ENCODE peak calls at places on chromosomes 2 and 18, in five cellular contexts. N, M, U, X and J are unnamed samples.

GRCh38 chr2:237892478-237892877 is 33.1 kb downstream of the RAMP1 start:
- DNase-seq in U (peak; percentile 15), M (no peak), X (no peak), N (no peak), J (no peak)

GRCh38 chr18:3682061-3682460 is 232.1 kb downstream of the TGIF1 start:
- DNase-seq in N (no peak), X (no peak), U (no peak), M (no peak), J (no peak)

GRCh38 chr2:8135051-8135675 is 546.7 kb upstream of the ID2 start:
- DNase-seq in U (no peak), N (no peak), M (no peak), X (no peak), J (no peak)

GRCh38 chr2:200310545-200310971 is 4.1 kb downstream of the SPATS2L start:
- DNase-seq in U (no peak), N (no peak), X (no peak), M (no peak), J (peak; percentile 59)

GRCh38 chr2:241974851-241975592 is 105.5 kb downstream of the RTP5 start:
- DNase-seq in X (no peak), U (no peak), N (no peak), M (no peak), J (no peak)

GRCh38 chr2:215997219-215997618 is 16.1 kb downstream of the MREG start:
- DNase-seq in M (no peak), U (no peak), X (no peak), N (no peak), J (no peak)

GRCh38 chr18:36518839-36519238 is 221.3 kb downstream of the FHOD3 start:
- DNase-seq in U (no peak), N (no peak), M (no peak), X (no peak), J (no peak)

GRCh38 chr2:106581755-106582430 is 94.7 kb downstream of the CD8B2 start:
- DNase-seq in U (no peak), N (peak; percentile 39), X (peak; percentile 51), M (peak; percentile 83), J (peak; percentile 55)

GRCh38 chr18:42893991-42894390 is 221.5 kb downstream of the RIT2 start:
- DNase-seq in X (no peak), N (no peak), M (no peak), U (no peak), J (no peak)

GRCh38 chr2:172710584-172711024 is 25.0 kb upstream of the RAPGEF4 start:
- DNase-seq in M (peak; percentile 67), X (peak; percentile 25), N (peak; percentile 37), U (no peak), J (peak; percentile 62)

GRCh38 chr2:108492364-108492763 is 41.9 kb upstream of the LIMS1 start:
- DNase-seq in N (no peak), M (no peak), U (no peak), X (peak; percentile 42), J (no peak)

GRCh38 chr2:148531175-148532048 is 113.1 kb upstream of the EPC2 start:
- DNase-seq in N (no peak), U (no peak), M (no peak), X (no peak), J (peak; percentile 12)

GRCh38 chr18:37385846-37386435 is 179.7 kb downstream of the CELF4 start:
- DNase-seq in U (no peak), X (peak; percentile 13), N (no peak), M (peak; percentile 52), J (peak; percentile 70)

GRCh38 chr2:71634571-71634970 is 181.2 kb downstream of the DYSF start:
- DNase-seq in M (no peak), N (no peak), U (no peak), X (no peak), J (no peak)

GRCh38 chr2:12701786-12702660 is 14.7 kb upstream of the TRIB2 start:
- DNase-seq in X (no peak), N (no peak), U (no peak), M (no peak), J (no peak)

GRCh38 chr18:53796042-53796729 is 428.3 kb downstream of the MBD2 start:
- DNase-seq in M (no peak), N (no peak), X (peak; percentile 1), U (peak; percentile 70), J (no peak)

GRCh38 chr18:26536032-26536431 is 12.3 kb downstream of the KCTD1 start:
- DNase-seq in U (no peak), N (no peak), X (no peak), M (no peak), J (no peak)

GRCh38 chr2:138831691-138832090 is 51.5 kb upstream of the NXPH2 start:
- DNase-seq in M (no peak), U (no peak), X (no peak), N (no peak), J (no peak)

GRCh38 chr18:59109375-59109774 is 30.3 kb upstream of the SEC11C start:
- DNase-seq in U (no peak), X (no peak), N (no peak), M (peak; percentile 57), J (no peak)

GRCh38 chr2:46548521-46549144 is 69.3 kb downstream of the TMEM247 start:
- DNase-seq in N (no peak), M (no peak), X (no peak), U (no peak), J (no peak)

GRCh38 chr2:67840460-67841068 is 222.2 kb downstream of the C1D start:
- DNase-seq in X (peak; percentile 43), M (peak; percentile 73), N (peak; percentile 61), U (no peak), J (peak; percentile 76)

GRCh38 chr2:220143336-220143735 is 515.9 kb downstream of the SLC4A3 start:
- DNase-seq in U (no peak), N (no peak), X (peak; percentile 37), M (no peak), J (no peak)

GRCh38 chr2:84879595-84880394 is 1.1 kb downstream of the TRABD2A start:
- DNase-seq in X (no peak), U (no peak), N (no peak), M (no peak), J (peak; percentile 63)

GRCh38 chr2:66235408-66235807 is 199.5 kb upstream of the MEIS1 start:
- DNase-seq in X (no peak), M (no peak), U (no peak), N (no peak), J (no peak)

GRCh38 chr18:60112369-60112768 is 212.6 kb downstream of the PMAIP1 start:
- DNase-seq in X (no peak), N (no peak), U (no peak), M (no peak), J (no peak)

GRCh38 chr18:32770181-32770650 is 2.6 kb downstream of the KLHL14 start:
- DNase-seq in N (no peak), X (peak; percentile 23), U (no peak), M (peak; percentile 59), J (no peak)

GRCh38 chr2:45370367-45370766 is 240.7 kb downstream of the SRBD1 start:
- DNase-seq in U (no peak), N (no peak), X (no peak), M (no peak), J (no peak)

GRCh38 chr2:237449193-237449797 is 35.3 kb upstream of the COL6A3 start:
- DNase-seq in N (peak; percentile 55), X (no peak), U (no peak), M (no peak), J (no peak)

GRCh38 chr2:118521960-118522359 is 325.5 kb downstream of the EN1 start:
- DNase-seq in X (no peak), M (no peak), U (no peak), N (no peak), J (no peak)

GRCh38 chr18:70121842-70122241 is 83.6 kb downstream of the RTTN start:
- DNase-seq in U (no peak), X (no peak), M (no peak), N (no peak), J (no peak)
- TF ChIP-seq POLR2AphosphoS5 in U (no peak), X (no peak), M (no peak), N (no peak), J (no peak)

GRCh38 chr18:56489901-56490300 is 148.5 kb downstream of the TXNL1 start:
- DNase-seq in U (no peak), X (no peak), N (no peak), M (no peak), J (no peak)

GRCh38 chr18:56492136-56492535 is 146.3 kb downstream of the TXNL1 start:
- DNase-seq in M (no peak), U (no peak), X (no peak), N (no peak), J (no peak)

GRCh38 chr18:56495884-56496283 is 142.5 kb downstream of the TXNL1 start:
- DNase-seq in M (no peak), N (no peak), X (no peak), U (no peak), J (no peak)

GRCh38 chr18:56490942-56491341 is 147.4 kb downstream of the TXNL1 start:
- DNase-seq in N (no peak), X (no peak), U (no peak), M (no peak), J (no peak)

DNA sequence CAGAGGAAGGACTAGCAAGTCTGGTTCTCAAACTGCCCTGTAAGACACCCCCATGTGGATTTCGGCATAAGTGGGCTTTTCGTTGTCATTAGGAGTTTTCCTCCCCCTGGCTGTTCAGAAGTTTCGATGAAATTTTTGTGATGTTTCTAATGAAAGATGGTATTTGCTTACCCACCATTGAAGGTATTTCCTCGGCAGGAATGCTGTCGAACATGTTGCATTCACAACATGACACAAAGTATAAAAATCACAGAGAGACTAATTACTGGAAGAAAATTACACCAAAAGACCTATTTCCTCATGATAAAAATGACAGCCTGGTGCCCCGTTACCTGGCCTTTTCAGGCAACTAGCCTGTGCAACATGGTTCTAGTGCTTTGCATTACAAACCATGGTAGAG is 144.9 kb downstream of the TXNL1 start:
- DNase-seq in U (no peak), N (no peak), X (no peak), M (no peak), J (no peak)
- TF ChIP-seq POLR2AphosphoS5 in U (no peak), N (no peak), X (no peak), M (no peak), J (no peak)

DNA sequence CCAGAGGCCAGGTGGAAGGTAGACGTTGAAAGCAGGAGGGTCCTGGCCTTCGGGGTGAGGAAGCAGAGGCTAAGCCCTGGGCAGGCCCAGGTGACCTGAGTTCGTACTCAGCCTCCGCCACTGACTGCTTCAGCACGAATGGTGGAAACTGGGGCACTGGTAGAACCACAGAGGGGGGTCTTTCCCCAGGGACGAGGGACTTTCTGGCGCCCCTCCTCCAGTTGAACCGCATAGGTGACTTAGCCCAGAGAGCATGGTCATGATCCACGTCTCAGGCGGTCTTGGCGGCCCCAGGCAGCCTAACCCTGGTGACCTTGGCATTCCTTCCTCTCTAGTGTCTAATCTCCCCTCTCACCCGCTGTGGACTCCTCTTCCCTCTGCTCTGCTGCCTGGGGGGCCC is 30.2 kb downstream of the INHBB start:
- DNase-seq in N (no peak), X (no peak), U (no peak), M (no peak), J (no peak)
- TF ChIP-seq POLR2AphosphoS5 in N (no peak), X (no peak), U (no peak), M (no peak), J (no peak)

DNA sequence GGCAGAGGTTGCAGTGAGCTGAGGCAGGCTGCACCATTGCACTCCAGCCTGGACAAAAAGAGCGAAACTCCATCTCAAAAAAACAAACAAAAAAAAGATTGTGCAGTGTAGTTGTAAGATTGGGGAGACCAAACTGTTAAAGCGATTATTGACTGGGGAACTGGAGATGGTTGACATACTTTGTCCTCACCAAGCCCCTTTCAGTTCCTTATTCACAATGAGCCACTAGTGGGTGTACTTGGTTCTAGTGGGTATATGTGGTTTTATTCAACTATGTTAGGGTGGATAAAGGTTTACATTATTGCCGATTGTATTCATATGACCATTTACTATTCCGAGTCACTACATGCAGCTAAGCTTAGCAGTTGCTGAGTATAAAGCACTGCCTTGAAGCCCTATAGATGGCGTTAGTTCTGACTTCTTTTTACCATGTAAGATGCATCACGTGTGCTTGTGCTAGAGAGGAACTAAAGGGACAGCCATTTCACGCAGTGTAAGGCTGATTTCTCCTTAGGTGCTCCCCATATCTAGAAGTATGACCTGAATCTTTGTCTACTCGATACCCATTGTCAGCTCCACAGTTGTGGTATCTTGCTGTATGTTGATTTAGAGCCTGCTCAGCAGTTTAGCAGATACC is 12.1 kb downstream of the EIF4E2 start:
- DNase-seq in X (no peak), N (no peak), U (no peak), M (no peak), J (peak; percentile 20)
- TF ChIP-seq POLR2AphosphoS5 in X (no peak), N (no peak), U (no peak), M (no peak), J (no peak)